ENCODE peak calls at places on chromosomes 16 and 17, in four cellular contexts. U, L, M and H are unnamed samples.

GRCh38 chr16:66084306-66084705 is 282.2 kb upstream of the CDH5 start:
- DNase-seq in U (no peak), L (no peak), M (no peak), H (no peak)

GRCh38 chr16:81708459-81709368 is 70.4 kb upstream of the PLCG2 start:
- DNase-seq in U (no peak), L (no peak), M (no peak), H (peak; percentile 64)

GRCh38 chr17:64115871-64116534 is 13.9 kb downstream of the ERN1 start:
- DNase-seq in U (peak; percentile 65), L (peak; percentile 91), M (no peak), H (no peak)

GRCh38 chr16:31700530-31701388 is 172.8 kb upstream of the ZNF267 start:
- DNase-seq in U (no peak), L (peak; percentile 61), M (no peak), H (peak; percentile 93)

GRCh38 chr17:81577278-81578000 is 25.3 kb upstream of the FAAP100 start:
- DNase-seq in U (no peak), L (peak; percentile 56), M (no peak), H (no peak)

GRCh38 chr16:46916980-46917379 is 32.8 kb downstream of the GPT2 start:
- DNase-seq in U (no peak), L (no peak), M (no peak), H (no peak)

GRCh38 chr16:6682142-6682811 is 650.4 kb upstream of the RBFOX1 start:
- DNase-seq in U (no peak), L (no peak), M (no peak), H (peak; percentile 68)

GRCh38 chr17:13786000-13786598 is 184.4 kb upstream of the HS3ST3A1 start:
- DNase-seq in U (peak; percentile 43), L (peak; percentile 43), M (no peak), H (no peak)

GRCh38 chr17:50939542-50939794 is 73.3 kb upstream of the TOB1 start:
- DNase-seq in U (no peak), L (no peak), M (no peak), H (no peak)
- TF ChIP-seq CTCF in U (no peak), L (no peak), M (no peak), H (no peak)

DNA sequence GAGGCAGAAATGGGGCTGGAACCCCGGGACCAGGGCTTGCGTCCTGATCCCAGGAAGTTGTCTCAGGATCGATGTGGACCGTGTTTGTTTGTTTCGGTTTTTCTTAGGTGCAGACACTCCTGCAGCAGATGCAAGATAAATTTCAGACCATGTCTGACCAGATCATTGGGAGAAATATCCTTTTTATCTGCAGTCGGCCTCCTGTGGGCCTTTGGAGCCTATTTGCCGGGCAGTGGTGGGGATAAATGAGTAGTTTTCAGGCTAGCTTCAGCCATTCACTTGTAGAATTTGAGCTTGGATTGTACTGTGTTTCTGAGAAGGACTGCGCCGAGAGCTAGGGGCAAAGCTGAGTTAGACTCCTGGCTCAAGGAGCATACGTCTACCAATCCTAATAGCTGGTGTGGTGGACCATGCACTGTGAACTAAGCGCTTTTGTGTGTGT is 816 bp downstream of the HSBP1 start:
- DNase-seq in U (no peak), L (no peak), M (no peak), H (no peak)
- H3K27ac ChIP-seq in U (peak overlapping the region; percentile 39), L (peak overlapping the region; percentile 80), M (peak overlapping the region; percentile 81), H (peak overlapping the region; percentile 82)

GRCh38 chr16:50259334-50260205 is 6.8 kb upstream of the ADCY7 start:
- DNase-seq in U (no peak), L (peak; percentile 66), M (no peak), H (peak; percentile 63)
- H3K4me3 ChIP-seq in U (no peak overlapping the region), L (no peak overlapping the region), M (no peak overlapping the region), H (no peak overlapping the region)

GRCh38 chr17:45234641-45235040 is 13.0 kb downstream of the FMNL1 start:
- DNase-seq in U (no peak), L (no peak), M (no peak), H (no peak)
- TF ChIP-seq CTCF in U (peak; percentile 35), L (peak; percentile 23), M (no peak), H (peak; percentile 18)

GRCh38 chr16:11752856-11753255 is 10.2 kb upstream of the TXNDC11 start:
- DNase-seq in U (no peak), L (no peak), M (no peak), H (no peak)
- H3K27ac ChIP-seq in U (no peak overlapping the region), L (no peak overlapping the region), M (no peak overlapping the region), H (no peak overlapping the region)

GRCh38 chr17:78974635-78975591 is 4.8 kb downstream of the LGALS3BP start:
- DNase-seq in U (peak; percentile 55), L (peak; percentile 85), M (no peak), H (peak; percentile 87)
- H3K4me3 ChIP-seq in U (no peak overlapping the region), L (no peak overlapping the region), M (no peak overlapping the region), H (no peak overlapping the region)

DNA sequence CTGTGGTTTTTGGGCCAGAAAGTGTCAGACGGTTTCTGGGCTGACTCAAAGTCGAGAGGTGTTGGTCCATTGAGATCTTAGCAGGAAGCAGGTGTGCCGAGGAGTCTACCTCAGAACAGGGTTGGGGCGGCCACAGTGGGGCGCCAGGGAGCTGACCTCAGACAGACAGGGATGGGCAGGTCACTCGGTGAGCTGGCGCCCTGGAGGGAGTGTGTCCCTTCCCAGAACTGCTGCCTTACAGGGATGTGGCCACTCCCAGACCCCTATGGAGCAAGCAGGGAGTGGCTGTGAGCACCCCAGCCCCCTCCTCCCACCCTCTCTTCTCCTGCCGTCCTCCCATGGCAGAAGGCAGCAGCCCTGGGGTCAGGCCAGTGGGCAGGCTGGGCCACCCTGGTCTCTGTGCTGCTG is 14.0 kb upstream of the DPEP1 start:
- DNase-seq in U (no peak), L (no peak), M (no peak), H (no peak)
- TF ChIP-seq CTCF in U (peak; percentile 13), L (peak; percentile 38), M (no peak), H (peak; percentile 16)

GRCh38 chr16:85845276-85845675 is 45.8 kb downstream of the COX4I1 start:
- DNase-seq in U (no peak), L (no peak), M (no peak), H (no peak)

GRCh38 chr16:85844786-85845185 is 45.3 kb downstream of the COX4I1 start:
- DNase-seq in U (no peak), L (peak; percentile 35), M (no peak), H (no peak)

GRCh38 chr16:85847681-85848601 is 48.4 kb downstream of the COX4I1 start:
- DNase-seq in U (no peak), L (no peak), M (no peak), H (no peak)

GRCh38 chr16:85846461-85846860 is 47.0 kb downstream of the COX4I1 start:
- DNase-seq in U (no peak), L (no peak), M (no peak), H (no peak)

GRCh38 chr16:85847036-85847435 is 47.5 kb downstream of the COX4I1 start:
- DNase-seq in U (no peak), L (no peak), M (no peak), H (no peak)
- H3K27ac ChIP-seq in U (no peak overlapping the region), L (no peak overlapping the region), M (no peak overlapping the region), H (no peak overlapping the region)